ENCODE peak calls at places on chromosomes 12 and 14, in seven cellular contexts. T, C, H, V, E, J and U are unnamed samples.

GRCh38 chr12:78671295-78671694 is 193.3 kb upstream of the SYT1 start:
- DNase-seq in T (no peak), C (no peak), H (no peak), V (no peak), E (peak; percentile 97), J (no peak), U (no peak)

GRCh38 chr12:188910-189621 is 24.9 kb downstream of the SLC6A12 start:
- DNase-seq in T (no peak), C (no peak), H (peak; percentile 86), V (peak; percentile 59), E (peak; percentile 64), J (no peak), U (no peak)

GRCh38 chr12:93908264-93908663 is 231.1 kb downstream of the CRADD start:
- DNase-seq in T (no peak), C (no peak), H (no peak), V (no peak), E (no peak), J (no peak), U (no peak)

GRCh38 chr14:53002576-53002975 is 51.7 kb upstream of the FERMT2 start:
- DNase-seq in T (no peak), C (no peak), H (no peak), V (no peak), E (peak; percentile 22), J (no peak), U (no peak)

GRCh38 chr12:14849664-14850063 is 6.3 kb upstream of the ART4 start:
- DNase-seq in T (no peak), C (no peak), H (no peak), V (no peak), E (peak; percentile 52), J (no peak), U (no peak)

GRCh38 chr12:101732318-101732717 is 6.9 kb downstream of the SYCP3 start:
- DNase-seq in T (no peak), C (no peak), H (no peak), V (no peak), E (no peak), J (no peak), U (no peak)

GRCh38 chr14:73168274-73168673 is 32.0 kb downstream of the PSEN1 start:
- DNase-seq in T (no peak), C (no peak), H (no peak), V (no peak), E (no peak), J (no peak), U (no peak)

GRCh38 chr14:93715279-93715927 is 72.9 kb downstream of the PRIMA1 start:
- DNase-seq in T (peak; percentile 57), C (no peak), H (no peak), V (no peak), E (no peak), J (no peak), U (no peak)